ENCODE peak calls at places on chromosomes 6 and 20, in five cellular contexts. L is NT2/D1, B is psoas muscle, Z is OCI-LY7, C is PC-9. V is an unnamed sample.

GRCh38 chr6:132907915-132908314 is 93.5 kb downstream of the RPS12 start:
- DNase-seq in L (no peak), B (no peak), Z (no peak), C (no peak), V (no peak)

GRCh38 chr6:57324538-57324937 is 7.1 kb downstream of the PRIM2 start:
- DNase-seq in L (no peak), B (no peak), Z (peak), C (no peak), V (peak)

GRCh38 chr20:20454850-20455627 is 87.1 kb downstream of the INSM1 start:
- DNase-seq in L (no peak), B (no peak), Z (no peak), C (no peak), V (no peak)

GRCh38 chr6:78390066-78390465 is 477.3 kb upstream of the IRAK1BP1 start:
- DNase-seq in L (no peak), B (no peak), Z (no peak), C (no peak), V (no peak)

GRCh38 chr6:24933868-24934401 is 1.8 kb downstream of the RIPOR2 start:
- DNase-seq in L (peak), B (no peak), Z (peak), C (no peak), V (peak)

GRCh38 chr20:44728835-44729342 is 13.7 kb downstream of the CCN5 start:
- DNase-seq in L (no peak), B (peak), Z (no peak), C (peak), V (no peak)

GRCh38 chr6:93036835-93037234 is 382.5 kb downstream of the EPHA7 start:
- DNase-seq in L (no peak), B (no peak), Z (peak), C (no peak), V (peak)

GRCh38 chr6:74715362-74716068 is 490.3 kb downstream of the COL12A1 start:
- DNase-seq in L (no peak), B (no peak), Z (no peak), C (no peak), V (no peak)

GRCh38 chr6:111757342-111757741 is 115.9 kb downstream of the FYN start:
- DNase-seq in L (no peak), B (no peak), Z (no peak), C (no peak), V (no peak)

GRCh38 chr20:57629976-57630525 is 9.8 kb upstream of the ZBP1 start:
- DNase-seq in L (no peak), B (no peak), Z (no peak), C (no peak), V (no peak)

GRCh38 chr6:150126641-150127291 is 16.1 kb upstream of the PPP1R14C start:
- DNase-seq in L (no peak), B (no peak), Z (no peak), C (no peak), V (no peak)

GRCh38 chr20:21027569-21027968 is 78.6 kb downstream of the LINC00237 start:
- DNase-seq in L (peak), B (no peak), Z (no peak), C (no peak), V (no peak)

GRCh38 chr20:13587370-13587769 is 51.4 kb downstream of the TASP1 start:
- DNase-seq in L (no peak), B (no peak), Z (no peak), C (no peak), V (no peak)

GRCh38 chr20:31630187-31630790 is 7.4 kb upstream of the COX4I2 start:
- DNase-seq in L (no peak), B (no peak), Z (peak), C (no peak), V (peak)

GRCh38 chr6:167858086-167858591 is 31.4 kb downstream of the AFDN start:
- DNase-seq in L (no peak), B (no peak), Z (no peak), C (no peak), V (no peak)

GRCh38 chr6:107408714-107409113 is 50.6 kb downstream of the PDSS2 start:
- DNase-seq in L (no peak), B (no peak), Z (no peak), C (no peak), V (no peak)

GRCh38 chr6:106094261-106094963 is 8.3 kb downstream of the PRDM1 start:
- DNase-seq in L (no peak), B (no peak), Z (no peak), C (no peak), V (no peak)
- H3K4me3 ChIP-seq in L (no peak), B (no peak), Z (no peak), C (no peak), V (no peak)

DNA sequence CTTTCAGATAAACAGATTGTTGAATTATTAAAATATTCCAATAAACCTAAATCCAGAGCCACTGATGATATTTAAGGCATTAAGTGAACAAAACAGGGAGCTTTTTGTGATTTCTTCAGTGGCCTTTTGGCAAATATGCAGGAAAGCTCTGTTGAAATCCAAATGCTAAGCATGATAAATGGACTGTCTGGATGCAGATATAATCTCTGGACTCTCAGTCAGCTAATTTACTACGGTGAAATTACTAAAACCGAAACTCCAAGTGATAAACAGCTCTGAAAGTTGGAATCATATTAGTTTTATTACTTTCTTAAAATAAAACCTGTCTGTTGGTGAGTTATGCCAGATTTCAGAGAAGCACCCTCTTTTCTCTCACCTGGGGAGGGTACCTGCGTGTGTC is 120.3 kb downstream of the IMPG1 start:
- DNase-seq in L (no peak), B (no peak), Z (no peak), C (no peak), V (no peak)
- H3K4me3 ChIP-seq in L (no peak), B (no peak), Z (no peak), C (no peak), V (no peak)

GRCh38 chr6:43242908-43243648 is at the start of gene TTBK1:
- DNase-seq in L (no peak), B (no peak), Z (no peak), C (no peak), V (no peak)
- H3K4me3 ChIP-seq in L (no peak), B (no peak), Z (no peak), C (no peak), V (no peak)

GRCh38 chr6:36597775-36598174 is 3.6 kb downstream of the SRSF3 start:
- DNase-seq in L (no peak), B (no peak), Z (no peak), C (no peak), V (no peak)
- H3K4me3 ChIP-seq in L (peak), B (peak), Z (peak), C (peak), V (peak)

GRCh38 chr6:40461643-40462042 is 125.5 kb downstream of the LRFN2 start:
- DNase-seq in L (no peak), B (no peak), Z (no peak), C (no peak), V (no peak)
- H3K4me3 ChIP-seq in L (no peak), B (no peak), Z (no peak), C (no peak), V (no peak)

GRCh38 chr6:27477318-27478013 is 4.6 kb upstream of the ZNF184 start:
- DNase-seq in L (no peak), B (no peak), Z (no peak), C (no peak), V (no peak)
- H3K4me3 ChIP-seq in L (no peak), B (peak), Z (peak), C (no peak), V (peak)

GRCh38 chr6:37862992-37863391 is 43.5 kb downstream of the ZFAND3 start:
- DNase-seq in L (no peak), B (no peak), Z (no peak), C (no peak), V (no peak)

GRCh38 chr6:37866590-37867507 is 47.3 kb downstream of the ZFAND3 start:
- DNase-seq in L (no peak), B (no peak), Z (no peak), C (no peak), V (no peak)

GRCh38 chr6:37864250-37864649 is 44.7 kb downstream of the ZFAND3 start:
- DNase-seq in L (no peak), B (no peak), Z (no peak), C (no peak), V (no peak)

GRCh38 chr6:37867756-37868446 is 48.4 kb downstream of the ZFAND3 start:
- DNase-seq in L (no peak), B (no peak), Z (no peak), C (no peak), V (no peak)

GRCh38 chr6:37865534-37865933 is 46.0 kb downstream of the ZFAND3 start:
- DNase-seq in L (no peak), B (no peak), Z (no peak), C (no peak), V (no peak)
- H3K4me3 ChIP-seq in L (no peak), B (no peak), Z (no peak), C (no peak), V (no peak)

V was measured in GM12865.